ENCODE peak calls at places on chromosomes 12 and 14, in four cellular contexts. O is GM12892, K is astrocyte of the cerebellum, I is natural killer cell. C is an unnamed sample.

GRCh38 chr14:105498430-105499255 is 7.6 kb downstream of the TEDC1 start:
- DNase-seq in I (peak), K (no peak), O (peak), C (peak)

GRCh38 chr12:53070901-53071492 is 8.2 kb downstream of the SPRYD3 start:
- DNase-seq in K (no peak), O (no peak), I (no peak), C (no peak)

GRCh38 chr12:100069795-100070194 is 72.9 kb downstream of the BLTP3B start:
- DNase-seq in O (no peak), I (no peak), K (no peak), C (no peak)

GRCh38 chr14:75604979-75605825 is 26.8 kb downstream of the FLVCR2 start:
- DNase-seq in I (no peak), K (no peak), O (no peak), C (no peak)

GRCh38 chr12:94534761-94535613 is 75.3 kb upstream of the CEP83 start:
- DNase-seq in O (no peak), K (no peak), I (no peak), C (no peak)

GRCh38 chr12:120261951-120262851 is 3.3 kb downstream of the PXN start:
- DNase-seq in K (peak), O (no peak), I (no peak), C (no peak)

GRCh38 chr14:55339770-55340169 is 68.5 kb downstream of the FBXO34 start:
- DNase-seq in K (no peak), O (no peak), I (no peak), C (no peak)

GRCh38 chr14:81178063-81178462 is 42.7 kb downstream of the GTF2A1 start:
- DNase-seq in I (no peak), O (no peak), K (no peak), C (no peak)

GRCh38 chr12:93219947-93220346 is 157.8 kb upstream of the NUDT4 start:
- DNase-seq in O (no peak), K (no peak), I (no peak), C (no peak)

GRCh38 chr12:57835366-57836288 is 10.9 kb downstream of the CTDSP2 start:
- DNase-seq in O (no peak), I (no peak), K (no peak), C (no peak)

GRCh38 chr12:111650912-111651311 is 34.8 kb downstream of the BRAP start:
- DNase-seq in K (no peak), O (no peak), I (no peak), C (no peak)

GRCh38 chr12:78343657-78344056 is 513.0 kb downstream of the NAV3 start:
- DNase-seq in O (no peak), I (no peak), K (no peak), C (no peak)

GRCh38 chr14:64983439-64984310 is 3.0 kb upstream of the FNTB start:
- DNase-seq in O (no peak), K (peak), I (no peak), C (no peak)

GRCh38 chr12:13980548-13981295 is 680 bp downstream of the GRIN2B start:
- DNase-seq in O (no peak), I (no peak), K (no peak), C (no peak)

GRCh38 chr12:52010692-52011601 is 4.2 kb downstream of the TAMALIN start:
- DNase-seq in I (no peak), O (no peak), K (no peak), C (no peak)

GRCh38 chr14:38404616-38405015 is 148.7 kb upstream of the CLEC14A start:
- DNase-seq in K (peak), I (no peak), O (no peak), C (no peak)